ENCODE peak calls at places on chromosomes 1 and 21, in five cellular contexts. S is substantia nigra; C is kidney epithelial cell; Y is activated CD4-positive, alpha-beta T cell treated with anti-CD3 and anti-CD28 coated beads for 36 hours; G is NCI-H1105 treated with DMSO at 0.1 percent for 48 hours. A is an unnamed sample.

GRCh38 chr1:157170677-157171515 is 32.7 kb upstream of the ETV3 start:
- DNase-seq in S (no peak), C (no peak), Y (peak; percentile 74), G (peak; percentile 11), A (peak; percentile 17)

GRCh38 chr21:25891596-25891995 is 156.8 kb downstream of the GABPA start:
- DNase-seq in S (no peak), C (no peak), Y (peak; percentile 41), G (no peak), A (no peak)

GRCh38 chr1:158094571-158094970 is 86.1 kb upstream of the CD1D start:
- DNase-seq in S (no peak), C (no peak), Y (no peak), G (no peak), A (no peak)

GRCh38 chr1:2575801-2576663 is 10.5 kb upstream of the PRXL2B start:
- DNase-seq in S (no peak), C (no peak), Y (no peak), G (no peak), A (no peak)

GRCh38 chr1:170618418-170618817 is 45.5 kb upstream of the PRRX1 start:
- DNase-seq in S (no peak), C (no peak), Y (no peak), G (no peak), A (no peak)

GRCh38 chr1:4636644-4637380 is 17.6 kb upstream of the AJAP1 start:
- DNase-seq in S (no peak), C (no peak), Y (no peak), G (no peak), A (no peak)

GRCh38 chr1:205664399-205665108 is 15.8 kb downstream of the SLC45A3 start:
- DNase-seq in S (no peak), C (no peak), Y (no peak), G (peak; percentile 29), A (peak; percentile 24)

GRCh38 chr1:94790246-94790645 is 29.9 kb upstream of the SLC44A3 start:
- DNase-seq in S (no peak), C (no peak), Y (no peak), G (no peak), A (peak; percentile 46)

GRCh38 chr1:233971753-233972152 is 67.3 kb downstream of the SLC35F3 start:
- DNase-seq in S (no peak), C (no peak), Y (no peak), G (no peak), A (no peak)